ENCODE peak calls at places on chromosomes 12 and 14, in eight cellular contexts. U is spleen, M is IMR-90, H is body of pancreas, N is uterus, E is suprapubic skin, R is gastrocnemius medialis, S is HepG2. K is an unnamed sample.

GRCh38 chr14:95446470-95446869 is 70.0 kb downstream of the SYNE3 start:
- DNase-seq in U (no peak), M (no peak), H (no peak), N (no peak), E (no peak), R (no peak), S (no peak), K (no peak)

GRCh38 chr12:109606261-109607028 is 32.9 kb downstream of the MVK start:
- DNase-seq in U (no peak), M (no peak), H (no peak), N (no peak), E (no peak), R (no peak), S (peak), K (no peak)

GRCh38 chr12:14188761-14189160 is 176.7 kb upstream of the ATF7IP start:
- DNase-seq in U (no peak), M (no peak), H (no peak), N (no peak), E (no peak), R (no peak), S (no peak), K (no peak)

GRCh38 chr14:80974338-80975078 is 19.1 kb downstream of the TSHR start:
- DNase-seq in U (no peak), M (no peak), H (no peak), N (no peak), E (no peak), R (no peak), S (no peak), K (no peak)

GRCh38 chr12:3557136-3557697 is 66.2 kb downstream of the PRMT8 start:
- DNase-seq in U (no peak), M (no peak), H (no peak), N (no peak), E (peak), R (no peak), S (no peak), K (no peak)

GRCh38 chr12:126157575-126157966 is 1092.3 kb downstream of the AACS start:
- DNase-seq in U (no peak), M (no peak), H (peak), N (no peak), E (no peak), R (no peak), S (no peak), K (no peak)

GRCh38 chr12:51320695-51321320 is 3.2 kb downstream of the BIN2 start:
- DNase-seq in U (no peak), M (peak), H (no peak), N (no peak), E (no peak), R (no peak), S (no peak), K (no peak)

GRCh38 chr14:44462372-44462771 is 44.7 kb downstream of the FSCB start:
- DNase-seq in U (no peak), M (no peak), H (no peak), N (no peak), E (no peak), R (no peak), S (no peak), K (no peak)

GRCh38 chr14:69093551-69094421 is 59.1 kb downstream of the DCAF5 start:
- DNase-seq in U (no peak), M (peak), H (no peak), N (no peak), E (no peak), R (no peak), S (peak), K (no peak)

GRCh38 chr12:40013847-40014246 is 92.0 kb downstream of the SLC2A13 start:
- DNase-seq in U (no peak), M (no peak), H (no peak), N (no peak), E (no peak), R (no peak), S (no peak), K (no peak)

GRCh38 chr12:82144505-82144904 is 213.7 kb downstream of the CCDC59 start:
- DNase-seq in U (no peak), M (no peak), H (no peak), N (no peak), E (no peak), R (no peak), S (no peak), K (no peak)

GRCh38 chr12:58640314-58640713 is 280.0 kb downstream of the LRIG3 start:
- DNase-seq in U (no peak), M (peak), H (no peak), N (no peak), E (no peak), R (no peak), S (no peak), K (no peak)

GRCh38 chr14:60655898-60656754 is 6.8 kb upstream of the SIX1 start:
- DNase-seq in U (no peak), M (peak), H (no peak), N (no peak), E (no peak), R (peak), S (no peak), K (no peak)

GRCh38 chr12:102527256-102527720 is 46.9 kb upstream of the IGF1 start:
- DNase-seq in U (no peak), M (peak), H (no peak), N (no peak), E (no peak), R (no peak), S (no peak), K (no peak)

GRCh38 chr12:63811755-63812154 is 32.0 kb downstream of the RXYLT1 start:
- DNase-seq in U (no peak), M (no peak), H (no peak), N (no peak), E (no peak), R (no peak), S (no peak), K (no peak)

DNA sequence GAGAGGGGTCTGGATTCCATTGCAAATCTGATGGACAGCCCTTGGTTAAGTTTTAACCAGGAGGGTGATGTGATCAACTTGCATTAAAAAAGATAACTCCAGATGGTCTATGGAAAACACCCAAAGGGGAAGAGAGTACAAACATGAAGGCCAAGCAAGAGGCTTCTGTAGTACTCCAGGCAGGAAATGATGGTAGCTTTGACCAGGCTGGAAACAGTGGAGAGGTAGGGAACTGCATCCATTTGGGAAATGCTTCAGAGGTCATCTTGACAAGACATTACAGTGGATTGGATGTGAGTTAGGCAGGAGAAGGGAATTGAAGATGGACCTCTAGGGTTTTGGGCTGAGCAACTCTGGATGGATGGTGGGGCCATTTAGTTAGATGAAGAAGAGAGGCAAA is 391.1 kb downstream of the IPO8 start:
- DNase-seq in U (no peak), M (no peak), H (no peak), N (no peak), E (no peak), R (no peak), S (no peak), K (no peak)
- TF ChIP-seq CTCF in U (no peak), M (no peak), H (no peak), N (no peak), E (no peak), R (no peak), S (no peak), K (no peak)

DNA sequence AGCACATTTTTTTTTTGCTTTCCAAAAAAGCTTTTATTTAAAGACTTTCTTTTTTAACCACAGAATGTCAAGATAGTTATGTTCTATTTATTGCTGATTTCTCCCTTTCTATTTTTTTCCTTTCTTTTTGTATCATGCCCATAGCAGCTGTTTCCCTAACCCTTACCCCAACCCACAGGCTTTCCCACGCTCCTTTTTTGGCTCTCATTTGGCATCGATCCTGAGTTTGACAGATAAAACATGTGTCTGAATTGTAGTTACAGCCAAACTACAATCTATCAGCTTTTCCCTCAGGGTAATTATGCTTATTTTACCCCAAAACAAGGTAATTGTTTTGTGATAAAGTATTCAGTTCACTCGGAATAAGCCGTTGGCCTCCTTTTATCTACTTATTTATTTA is 46.7 kb downstream of the PDE3A start:
- DNase-seq in U (no peak), M (no peak), H (peak), N (no peak), E (no peak), R (no peak), S (no peak), K (peak)
- H3K4me3 ChIP-seq in U (no peak), M (no peak), H (no peak), N (no peak), E (no peak), R (peak), S (no peak), K (no peak)

DNA sequence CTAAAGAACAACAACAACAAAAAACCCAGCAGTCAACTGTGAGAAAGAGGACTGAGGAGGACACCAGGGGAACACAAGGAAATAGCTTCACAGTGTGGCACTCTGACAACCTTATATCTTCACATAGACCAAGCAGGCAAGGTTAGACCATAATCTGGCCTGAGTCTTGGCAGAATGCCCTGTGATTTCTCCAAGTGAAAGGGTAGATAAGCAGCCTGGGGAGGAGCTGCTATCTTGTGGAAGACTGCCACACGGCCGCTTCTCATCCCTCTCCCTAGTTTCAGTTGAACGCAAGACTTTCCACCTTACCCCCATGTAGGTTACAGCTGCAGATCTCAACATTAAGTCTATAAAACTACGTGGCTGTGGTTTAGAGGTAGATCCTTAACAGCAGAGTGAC is 3.7 kb downstream of the SLC25A21 start:
- DNase-seq in U (no peak), M (no peak), H (no peak), N (no peak), E (no peak), R (no peak), S (no peak), K (no peak)
- TF ChIP-seq POLR2A in U (no peak), M (no peak), H (no peak), N (no peak), E (no peak), R (no peak), S (no peak), K (no peak)

DNA sequence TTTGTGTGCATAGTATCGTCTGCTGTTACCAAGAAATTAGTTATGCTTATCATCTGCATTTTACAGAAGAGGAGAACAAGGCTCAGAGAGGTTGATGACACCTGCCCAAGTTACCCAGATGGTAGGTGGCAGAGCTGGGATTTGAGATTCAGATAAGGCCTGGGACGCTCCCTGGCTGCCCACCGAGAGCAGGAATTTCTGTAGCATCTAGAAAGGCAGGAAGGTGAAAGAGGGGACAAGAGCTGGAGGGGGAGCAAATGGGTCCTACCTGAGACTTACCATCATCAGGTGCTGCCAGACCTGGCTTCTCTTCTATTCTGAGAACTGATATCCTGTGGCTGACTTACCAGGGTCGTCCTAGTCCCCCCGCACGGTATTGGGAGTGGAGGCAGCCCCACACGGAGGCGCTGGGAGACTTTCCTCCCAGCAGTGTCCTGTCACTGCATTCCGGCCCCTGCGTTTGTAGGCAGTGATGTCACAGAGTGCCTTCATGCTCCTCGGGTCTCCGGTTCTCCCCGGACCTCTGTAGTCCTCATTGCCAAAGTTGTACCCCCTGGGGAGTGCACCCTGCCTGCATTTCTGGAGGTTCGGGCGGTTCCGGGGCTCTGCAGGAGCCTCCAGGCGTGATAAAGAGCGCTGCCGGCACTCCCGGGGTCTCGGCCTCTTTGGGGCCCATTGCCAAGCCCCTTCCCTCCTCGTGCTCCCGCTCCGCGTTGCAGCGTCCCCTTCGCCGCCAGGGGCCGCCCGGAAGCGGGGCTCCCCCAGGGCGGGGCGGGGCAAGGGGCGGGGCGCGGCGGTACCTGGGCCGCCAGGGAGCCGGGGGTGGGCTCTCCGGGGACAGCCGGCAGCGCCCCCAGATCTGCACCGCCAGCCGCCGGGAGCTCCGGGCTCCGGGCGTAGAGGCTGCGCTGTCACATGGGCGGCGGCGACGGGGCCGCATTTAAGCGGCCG is at the start of gene CABP1:
- DNase-seq in U (peak), M (no peak), H (peak), N (no peak), E (no peak), R (no peak), S (peak), K (no peak)
- TF ChIP-seq CTCF in U (no peak), M (no peak), H (peak), N (peak), E (peak), R (no peak), S (peak), K (no peak)

DNA sequence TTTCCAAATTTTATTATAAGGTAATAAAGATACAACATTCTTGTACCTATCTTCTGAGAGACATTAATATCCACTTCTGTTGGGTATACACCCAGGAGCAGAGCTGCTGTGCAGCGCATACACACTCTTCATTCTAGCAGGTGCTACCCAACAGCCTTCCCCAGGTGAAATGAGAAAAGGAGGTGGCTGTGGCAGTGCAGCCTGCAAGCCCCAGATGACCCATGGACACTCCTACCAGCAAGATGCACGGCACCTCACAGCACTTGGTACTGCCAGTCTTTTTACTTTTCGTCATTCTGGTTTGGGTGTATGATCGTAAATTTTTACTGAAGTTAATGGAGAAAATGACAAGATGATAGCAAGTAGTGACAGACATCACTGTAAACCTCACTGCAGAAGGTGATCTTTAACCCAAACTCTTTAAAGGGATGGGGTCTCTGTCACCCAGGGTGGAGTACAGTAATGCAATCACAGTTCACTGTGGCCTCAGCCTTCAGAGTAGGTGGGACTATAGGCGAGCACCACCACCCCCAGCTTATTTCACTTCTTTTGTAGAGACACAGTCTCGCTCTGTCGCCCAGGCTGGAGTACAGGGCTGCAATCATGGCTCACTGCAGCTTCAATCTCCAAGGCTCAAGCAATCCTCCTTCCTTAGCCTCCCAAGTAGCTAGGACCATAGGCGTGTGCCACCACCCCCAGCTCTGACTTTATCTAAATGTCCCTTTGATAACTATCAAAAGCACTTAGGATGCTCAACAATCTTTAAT is 26.5 kb downstream of the VPS37B start:
- DNase-seq in U (no peak), M (no peak), H (no peak), N (no peak), E (peak), R (no peak), S (no peak), K (no peak)
- H3K4me3 ChIP-seq in U (no peak), M (no peak), H (no peak), N (no peak), E (no peak), R (no peak), S (no peak), K (no peak)